ENCODE peak calls at places on chromosome 19, in five cellular contexts. P, A, S, X and F are unnamed samples.

GRCh38 chr19:22602631-22603272 is 31.4 kb upstream of the ZNF492 start:
- DNase-seq in P (no peak), A (no peak), S (no peak), X (no peak), F (no peak)

GRCh38 chr19:29854033-29854432 is 42.2 kb downstream of the CCNE1 start:
- DNase-seq in P (no peak), A (no peak), S (no peak), X (no peak), F (no peak)

GRCh38 chr19:46016426-46017094 is 6.3 kb downstream of the PGLYRP1 start:
- DNase-seq in P (peak), A (peak), S (peak), X (peak), F (peak)

GRCh38 chr19:12721656-12722565 is 1.8 kb downstream of the TNPO2 start:
- DNase-seq in P (peak), A (peak), S (peak), X (peak), F (peak)

GRCh38 chr19:47406711-47407416 is 12.5 kb downstream of the MEIS3 start:
- DNase-seq in P (no peak), A (no peak), S (no peak), X (no peak), F (no peak)

GRCh38 chr19:46429999-46430398 is 1.3 kb upstream of the PNMA8C start:
- DNase-seq in P (no peak), A (no peak), S (peak), X (no peak), F (no peak)

GRCh38 chr19:16106121-16106520 is 5.6 kb upstream of the RAB8A start:
- DNase-seq in P (peak), A (peak), S (no peak), X (peak), F (no peak)

GRCh38 chr19:1290699-1291651 is 5.3 kb downstream of the EFNA2 start:
- DNase-seq in P (no peak), A (no peak), S (no peak), X (no peak), F (no peak)

GRCh38 chr19:6551607-6552450 is 21.0 kb downstream of the TNFSF9 start:
- DNase-seq in P (no peak), A (no peak), S (peak), X (no peak), F (peak)

GRCh38 chr19:8352134-8352827 is 9.2 kb upstream of the KANK3 start:
- DNase-seq in P (peak), A (peak), S (peak), X (peak), F (peak)

GRCh38 chr19:54444737-54445136 is 4.3 kb upstream of the LENG8 start:
- DNase-seq in P (no peak), A (no peak), S (no peak), X (no peak), F (no peak)

GRCh38 chr19:14677464-14677863 is 2.8 kb upstream of the ADGRE3 start:
- DNase-seq in P (no peak), A (no peak), S (no peak), X (no peak), F (no peak)

GRCh38 chr19:39237200-39238184 is 7.3 kb downstream of the IFNL3 start:
- DNase-seq in P (no peak), A (no peak), S (no peak), X (peak), F (no peak)

GRCh38 chr19:1008268-1009042 is 8.2 kb downstream of the GRIN3B start:
- DNase-seq in P (no peak), A (no peak), S (no peak), X (no peak), F (peak)